ENCODE peak calls at places on chromosomes 4 and X, in eight cellular contexts. One of them, this sample, is unnamed.

GRCh38 chr4:79578613-79579012 is 170.6 kb upstream of the GK2 start:
- DNase-seq in ovary: no peak
- DNase-seq in GM12891: no peak
- DNase-seq in heart left ventricle: no peak
- DNase-seq in spleen: no peak
- DNase-seq in IMR-90: no peak
- DNase-seq in uterus: no peak
- DNase-seq in suprapubic skin: no peak
- DNase-seq in this sample: no peak

GRCh38 chrX:109918753-109919152 is 84.2 kb upstream of the TMEM164 start:
- DNase-seq in ovary: no peak
- DNase-seq in GM12891: no peak
- DNase-seq in heart left ventricle: no peak
- DNase-seq in spleen: no peak
- DNase-seq in IMR-90: peak; percentile 2
- DNase-seq in uterus: no peak
- DNase-seq in suprapubic skin: no peak
- DNase-seq in this sample: no peak

GRCh38 chr4:139191373-139191772 is 14.4 kb upstream of the ELF2 start:
- DNase-seq in ovary: no peak
- DNase-seq in GM12891: no peak
- DNase-seq in heart left ventricle: no peak
- DNase-seq in spleen: no peak
- DNase-seq in IMR-90: no peak
- DNase-seq in uterus: no peak
- DNase-seq in suprapubic skin: no peak
- DNase-seq in this sample: no peak

GRCh38 chr4:94349193-94349592 is 6.6 kb upstream of the HPGDS start:
- DNase-seq in ovary: no peak
- DNase-seq in GM12891: no peak
- DNase-seq in heart left ventricle: no peak
- DNase-seq in spleen: no peak
- DNase-seq in IMR-90: peak; percentile 27
- DNase-seq in uterus: no peak
- DNase-seq in suprapubic skin: no peak
- DNase-seq in this sample: peak; percentile 11

GRCh38 chrX:86016189-86016588 is 31.2 kb downstream of the CHM start:
- DNase-seq in ovary: no peak
- DNase-seq in GM12891: no peak
- DNase-seq in heart left ventricle: no peak
- DNase-seq in spleen: no peak
- DNase-seq in IMR-90: no peak
- DNase-seq in uterus: no peak
- DNase-seq in suprapubic skin: no peak
- DNase-seq in this sample: no peak

GRCh38 chr4:5619913-5620625 is 88.3 kb downstream of the EVC2 start:
- DNase-seq in ovary: no peak
- DNase-seq in GM12891: no peak
- DNase-seq in heart left ventricle: no peak
- DNase-seq in spleen: no peak
- DNase-seq in IMR-90: no peak
- DNase-seq in uterus: no peak
- DNase-seq in suprapubic skin: no peak
- DNase-seq in this sample: no peak

GRCh38 chr4:10413177-10413576 is 44.0 kb downstream of the ZNF518B start:
- DNase-seq in ovary: no peak
- DNase-seq in GM12891: no peak
- DNase-seq in heart left ventricle: no peak
- DNase-seq in spleen: no peak
- DNase-seq in IMR-90: no peak
- DNase-seq in uterus: no peak
- DNase-seq in suprapubic skin: no peak
- DNase-seq in this sample: no peak

GRCh38 chrX:24145340-24146186 is 4.0 kb upstream of the ZFX start:
- DNase-seq in ovary: no peak
- DNase-seq in GM12891: no peak
- DNase-seq in heart left ventricle: no peak
- DNase-seq in spleen: no peak
- DNase-seq in IMR-90: peak; percentile 54
- DNase-seq in uterus: no peak
- DNase-seq in suprapubic skin: no peak
- DNase-seq in this sample: no peak

GRCh38 chr4:8152090-8152864 is 6.3 kb downstream of the ABLIM2 start:
- DNase-seq in ovary: no peak
- DNase-seq in GM12891: no peak
- DNase-seq in heart left ventricle: peak; percentile 54
- DNase-seq in spleen: no peak
- DNase-seq in IMR-90: no peak
- DNase-seq in uterus: no peak
- DNase-seq in suprapubic skin: no peak
- DNase-seq in this sample: no peak

DNA sequence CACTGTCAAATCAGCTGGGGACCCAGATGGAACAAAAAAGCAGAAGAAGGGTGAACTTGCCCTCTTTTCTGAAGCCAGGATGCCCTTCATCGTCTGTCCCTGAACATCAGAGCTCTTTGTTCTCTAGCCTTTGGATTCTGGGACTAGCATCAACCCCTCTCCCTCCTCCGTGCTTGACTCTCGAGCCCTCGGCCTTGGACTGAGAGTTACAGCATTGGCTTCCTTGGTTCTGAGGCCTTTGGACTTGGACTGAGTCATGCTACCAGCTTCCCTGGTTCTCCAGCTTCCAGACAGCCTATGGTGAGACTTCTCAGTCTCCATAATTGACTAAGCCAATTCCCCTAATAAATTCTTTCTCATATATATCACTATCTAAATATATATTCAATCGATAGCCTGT is 38.4 kb downstream of the WDFY3 start:
- DNase-seq in ovary: no peak
- DNase-seq in GM12891: no peak
- DNase-seq in heart left ventricle: no peak
- DNase-seq in spleen: no peak
- DNase-seq in IMR-90: no peak
- DNase-seq in uterus: no peak
- DNase-seq in suprapubic skin: no peak
- DNase-seq in this sample: no peak
- TF ChIP-seq POLR2A in ovary: no peak
- TF ChIP-seq POLR2A in GM12891: no peak
- TF ChIP-seq POLR2A in heart left ventricle: no peak
- TF ChIP-seq POLR2A in spleen: no peak
- TF ChIP-seq POLR2A in IMR-90: no peak
- TF ChIP-seq POLR2A in uterus: no peak
- TF ChIP-seq POLR2A in suprapubic skin: no peak
- TF ChIP-seq POLR2A in this sample: no peak

DNA sequence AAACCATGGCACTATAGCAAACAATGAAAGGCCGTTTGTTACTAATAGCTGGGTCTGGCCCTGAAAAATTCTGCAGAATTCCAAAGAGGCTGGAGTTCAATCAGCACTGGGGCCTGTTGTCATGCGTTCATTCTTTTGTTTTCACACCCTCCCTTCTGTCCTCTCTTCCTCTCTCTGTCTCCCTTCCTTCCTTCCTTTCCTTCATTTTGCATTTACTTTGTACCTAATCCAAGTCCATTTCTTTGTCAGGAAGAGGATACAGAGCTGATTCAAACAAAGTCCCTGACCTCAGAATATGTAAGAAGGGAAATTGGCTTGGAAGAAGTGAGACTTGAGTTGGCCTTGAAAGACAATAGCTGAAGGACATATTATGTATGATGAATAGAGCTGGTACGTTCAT is 119.6 kb upstream of the LDB2 start:
- DNase-seq in ovary: no peak
- DNase-seq in GM12891: no peak
- DNase-seq in heart left ventricle: no peak
- DNase-seq in spleen: no peak
- DNase-seq in IMR-90: no peak
- DNase-seq in uterus: no peak
- DNase-seq in suprapubic skin: no peak
- DNase-seq in this sample: no peak
- TF ChIP-seq POLR2A in ovary: no peak
- TF ChIP-seq POLR2A in GM12891: no peak
- TF ChIP-seq POLR2A in heart left ventricle: no peak
- TF ChIP-seq POLR2A in spleen: no peak
- TF ChIP-seq POLR2A in IMR-90: no peak
- TF ChIP-seq POLR2A in uterus: no peak
- TF ChIP-seq POLR2A in suprapubic skin: no peak
- TF ChIP-seq POLR2A in this sample: no peak

GRCh38 chr4:39497909-39498723 is 29.1 kb downstream of the UGDH start:
- DNase-seq in ovary: no peak
- DNase-seq in GM12891: no peak
- DNase-seq in heart left ventricle: no peak
- DNase-seq in spleen: no peak
- DNase-seq in IMR-90: no peak
- DNase-seq in uterus: no peak
- DNase-seq in suprapubic skin: no peak
- DNase-seq in this sample: peak; percentile 70
- TF ChIP-seq POLR2A in ovary: no peak
- TF ChIP-seq POLR2A in GM12891: no peak
- TF ChIP-seq POLR2A in heart left ventricle: no peak
- TF ChIP-seq POLR2A in spleen: no peak
- TF ChIP-seq POLR2A in IMR-90: no peak
- TF ChIP-seq POLR2A in uterus: no peak
- TF ChIP-seq POLR2A in suprapubic skin: no peak
- TF ChIP-seq POLR2A in this sample: no peak

GRCh38 chr4:15400276-15400675 is 27.6 kb upstream of the C1QTNF7 start:
- DNase-seq in ovary: no peak
- DNase-seq in GM12891: no peak
- DNase-seq in heart left ventricle: no peak
- DNase-seq in spleen: no peak
- DNase-seq in IMR-90: no peak
- DNase-seq in uterus: no peak
- DNase-seq in suprapubic skin: no peak
- DNase-seq in this sample: no peak

GRCh38 chr4:15405069-15405468 is 22.8 kb upstream of the C1QTNF7 start:
- DNase-seq in ovary: no peak
- DNase-seq in GM12891: no peak
- DNase-seq in heart left ventricle: no peak
- DNase-seq in spleen: no peak
- DNase-seq in IMR-90: no peak
- DNase-seq in uterus: no peak
- DNase-seq in suprapubic skin: no peak
- DNase-seq in this sample: no peak

GRCh38 chr4:15400911-15401671 is 26.7 kb upstream of the C1QTNF7 start:
- DNase-seq in ovary: peak; percentile 68
- DNase-seq in GM12891: no peak
- DNase-seq in heart left ventricle: peak; percentile 65
- DNase-seq in spleen: peak; percentile 86
- DNase-seq in IMR-90: peak; percentile 65
- DNase-seq in uterus: peak; percentile 57
- DNase-seq in suprapubic skin: peak; percentile 80
- DNase-seq in this sample: no peak

GRCh38 chr4:15402974-15403373 is 24.9 kb upstream of the C1QTNF7 start:
- DNase-seq in ovary: no peak
- DNase-seq in GM12891: no peak
- DNase-seq in heart left ventricle: no peak
- DNase-seq in spleen: no peak
- DNase-seq in IMR-90: no peak
- DNase-seq in uterus: no peak
- DNase-seq in suprapubic skin: no peak
- DNase-seq in this sample: no peak

GRCh38 chr4:15402146-15402545 is 25.7 kb upstream of the C1QTNF7 start:
- DNase-seq in ovary: no peak
- DNase-seq in GM12891: no peak
- DNase-seq in heart left ventricle: no peak
- DNase-seq in spleen: no peak
- DNase-seq in IMR-90: peak; percentile 80
- DNase-seq in uterus: no peak
- DNase-seq in suprapubic skin: no peak
- DNase-seq in this sample: no peak
- TF ChIP-seq POLR2A in ovary: no peak
- TF ChIP-seq POLR2A in GM12891: no peak
- TF ChIP-seq POLR2A in heart left ventricle: no peak
- TF ChIP-seq POLR2A in spleen: no peak
- TF ChIP-seq POLR2A in IMR-90: no peak
- TF ChIP-seq POLR2A in uterus: no peak
- TF ChIP-seq POLR2A in suprapubic skin: no peak
- TF ChIP-seq POLR2A in this sample: no peak

GRCh38 chrX:107712231-107713204 is 63.1 kb downstream of the TSC22D3 start:
- DNase-seq in ovary: no peak
- DNase-seq in GM12891: no peak
- DNase-seq in heart left ventricle: no peak
- DNase-seq in spleen: peak; percentile 45
- DNase-seq in IMR-90: peak; percentile 21
- DNase-seq in uterus: no peak
- DNase-seq in suprapubic skin: peak; percentile 73
- DNase-seq in this sample: no peak
- TF ChIP-seq POLR2A in ovary: peak; percentile 38
- TF ChIP-seq POLR2A in GM12891: peak; percentile 41
- TF ChIP-seq POLR2A in heart left ventricle: no peak
- TF ChIP-seq POLR2A in spleen: peak; percentile 34
- TF ChIP-seq POLR2A in IMR-90: peak; percentile 73
- TF ChIP-seq POLR2A in uterus: peak; percentile 14
- TF ChIP-seq POLR2A in suprapubic skin: no peak
- TF ChIP-seq POLR2A in this sample: peak; percentile 98